ENCODE peak calls at places on chromosomes 12 and 14, in five cellular contexts. B, Q, U, N and L are unnamed samples. For H3K4me1, the result is how much of the 10 kb centered on the place peaks cover.

GRCh38 chr12:75944905-75945412 is 86.6 kb downstream of the PHLDA1 start:
- ATAC-seq in B (peak), Q (no peak), U (peak), N (peak), L (no peak)

GRCh38 chr12:10740182-10740581 is 17.1 kb upstream of the YBX3 start:
- ATAC-seq in B (no peak), Q (no peak), U (peak), N (no peak), L (no peak)

GRCh38 chr12:125128806-125129571 is 63.8 kb downstream of the AACS start:
- ATAC-seq in B (no peak), Q (peak), U (no peak), N (no peak), L (no peak)

GRCh38 chr12:114774181-114774580 is 90.2 kb upstream of the TBX3 start:
- ATAC-seq in B (no peak), Q (no peak), U (no peak), N (no peak), L (no peak)

GRCh38 chr12:62817556-62818271 is 117.2 kb downstream of the PPM1H start:
- ATAC-seq in B (peak), Q (peak), U (peak), N (no peak), L (no peak)

GRCh38 chr14:53147208-53147607 is 5.9 kb downstream of the DDHD1 start:
- ATAC-seq in B (no peak), Q (no peak), U (no peak), N (no peak), L (no peak)

GRCh38 chr12:52364061-52364460 is 3.2 kb downstream of the KRT85 start:
- ATAC-seq in B (no peak), Q (no peak), U (no peak), N (no peak), L (no peak)

GRCh38 chr14:103130965-103131364 is 7.7 kb downstream of the TNFAIP2 start:
- ATAC-seq in B (no peak), Q (no peak), U (peak), N (no peak), L (peak)

GRCh38 chr12:460301-461230 is 827 bp downstream of the B4GALNT3 start:
- ATAC-seq in B (peak), Q (no peak), U (peak), N (peak), L (peak)

GRCh38 chr14:91117960-91118359 is 4.1 kb downstream of the DGLUCY start:
- ATAC-seq in B (no peak), Q (no peak), U (no peak), N (no peak), L (no peak)

GRCh38 chr14:23345987-23346692 is 6.5 kb downstream of the SLC22A17 start:
- ATAC-seq in B (no peak), Q (no peak), U (no peak), N (no peak), L (no peak)
- TF ChIP-seq CTCF in B (no peak), Q (no peak), U (no peak), N (no peak), L (no peak)

DNA sequence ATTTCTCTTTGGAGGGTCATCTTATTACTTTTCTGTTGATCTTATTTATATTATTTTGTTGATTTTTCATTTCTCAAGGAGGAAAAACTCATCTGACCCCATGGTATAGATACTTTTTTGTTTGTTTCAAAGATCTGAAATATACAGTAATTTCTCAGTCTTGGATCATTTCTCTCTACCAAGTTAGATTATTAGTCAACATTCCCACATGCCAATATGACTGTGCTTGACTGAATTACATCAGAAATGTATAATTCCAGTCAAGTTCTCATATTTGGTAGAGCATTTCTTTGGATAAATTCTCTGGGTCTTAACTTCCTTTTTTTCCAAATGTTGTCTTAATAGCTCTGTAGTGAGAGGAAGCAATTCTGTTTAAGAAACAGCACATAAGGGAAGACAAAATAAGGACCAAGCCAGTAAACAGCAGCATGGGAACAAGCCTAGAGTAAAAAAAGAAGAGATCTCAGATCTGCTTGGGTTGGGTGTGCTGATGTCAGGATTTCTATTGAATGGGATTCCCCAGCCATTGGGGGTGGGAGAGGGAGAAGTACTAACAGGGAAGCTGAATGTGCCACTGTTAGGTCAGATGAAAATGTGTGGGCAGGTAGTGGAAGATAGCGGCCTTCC is 14.3 kb upstream of the DYRK2 start:
- ATAC-seq in B (no peak), Q (peak), U (peak), N (no peak), L (no peak)
- H3K4me1 ChIP-seq in B (under half), Q (under half), U (under half), N (under half), L (under half)

GRCh38 chr12:99745106-99745505 is 97.6 kb downstream of the GARIN6 start:
- ATAC-seq in B (no peak), Q (no peak), U (no peak), N (no peak), L (no peak)

GRCh38 chr12:99745895-99746294 is 98.3 kb downstream of the GARIN6 start:
- ATAC-seq in B (no peak), Q (no peak), U (no peak), N (no peak), L (no peak)

DNA sequence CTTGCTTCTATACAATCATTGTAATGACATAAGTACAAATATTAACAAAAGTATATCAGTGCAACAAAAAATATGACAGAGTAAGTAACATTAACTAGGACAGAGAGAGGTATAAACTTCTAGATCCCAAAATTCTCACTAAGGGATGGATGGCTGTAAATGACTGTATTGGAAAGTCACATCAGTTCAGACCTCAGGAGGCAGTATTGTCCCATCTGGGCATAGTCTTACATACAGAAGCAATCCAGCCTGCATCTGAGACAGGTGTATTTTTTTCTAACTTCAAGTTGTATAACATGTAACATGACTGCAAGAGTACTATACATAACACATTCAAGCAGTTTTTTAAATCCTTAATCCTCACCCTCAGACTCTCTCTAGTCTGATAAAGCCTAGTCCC is 99.0 kb downstream of the GARIN6 start:
- ATAC-seq in B (no peak), Q (no peak), U (no peak), N (no peak), L (no peak)
- TF ChIP-seq CTCF in B (no peak), Q (no peak), U (no peak), N (no peak), L (no peak)

GRCh38 chr12:64687816-64688599 is 71.2 kb downstream of the GNS start:
- ATAC-seq in B (no peak), Q (no peak), U (peak), N (no peak), L (peak)
- H3K4me1 ChIP-seq in B (under half), Q (under half), U (half or more), N (under half), L (under half)

GRCh38 chr12:80121661-80122060 is 22.3 kb downstream of the OTOGL start:
- ATAC-seq in B (no peak), Q (no peak), U (no peak), N (no peak), L (no peak)

GRCh38 chr12:80120994-80121393 is 21.7 kb downstream of the OTOGL start:
- ATAC-seq in B (no peak), Q (no peak), U (no peak), N (no peak), L (no peak)

GRCh38 chr12:80116735-80117134 is 17.4 kb downstream of the OTOGL start:
- ATAC-seq in B (no peak), Q (no peak), U (no peak), N (no peak), L (no peak)

GRCh38 chr12:80118565-80119337 is 19.4 kb downstream of the OTOGL start:
- ATAC-seq in B (no peak), Q (peak), U (no peak), N (no peak), L (no peak)
- TF ChIP-seq CTCF in B (no peak), Q (no peak), U (no peak), N (no peak), L (no peak)

DNA sequence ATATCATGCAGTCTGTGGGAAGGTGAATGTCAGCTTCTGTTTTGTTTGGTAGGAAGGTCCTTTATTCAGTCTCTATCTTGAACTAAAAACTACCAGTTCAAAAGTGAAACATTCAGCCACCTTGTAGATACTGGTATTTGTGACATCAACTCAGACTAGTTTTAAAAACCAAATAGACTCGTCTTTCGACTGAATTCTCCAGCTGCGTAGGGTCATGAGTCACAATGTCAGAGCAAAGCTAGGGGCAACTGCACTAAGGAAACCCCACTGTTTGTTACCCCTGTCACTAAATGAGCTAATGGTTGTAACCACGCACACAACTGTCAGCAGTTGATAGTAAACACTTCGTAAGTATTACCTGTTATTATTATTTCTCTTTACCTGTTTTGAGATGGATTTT is 144.6 kb downstream of the PRIMA1 start:
- ATAC-seq in B (no peak), Q (no peak), U (no peak), N (no peak), L (no peak)
- H3K4me1 ChIP-seq in B (under half), Q (under half), U (under half), N (under half), L (under half)

GRCh38 chr14:31207746-31208545 is at the start of gene HECTD1:
- ATAC-seq in B (peak), Q (peak), U (peak), N (peak), L (peak)
- TF ChIP-seq CTCF in B (peak), Q (peak), U (peak), N (peak), L (peak)